ENCODE peak calls at places on chromosomes 16 and 17, in eight cellular contexts. F is stomach; R is breast epithelium; N is fibroblast of mammary gland; M is neuronal stem cell; H is stimulated activated CD8-positive, alpha-beta memory T cell treated with anti-CD3 and anti-CD28 coated beads, Interleukin-7, amount 100 ng/mL, for 1 hour; Q is AML-193; P is activated T-helper 1 cell treated with anti-CD3 and anti-CD28 coated beads, Interleukin-2, amount 50 U/mL, for 16 hours. A is an unnamed sample.

GRCh38 chr16:11259288-11259621 is 3.3 kb upstream of the SOCS1 start:
- DNase-seq in R (no peak), Q (no peak), M (no peak), H (no peak), N (no peak), F (no peak), P (no peak), A (no peak)

GRCh38 chr16:7376227-7376626 is 43.6 kb downstream of the RBFOX1 start:
- DNase-seq in M (no peak), H (no peak), P (no peak), N (no peak), Q (no peak), R (no peak), F (no peak), A (no peak)

GRCh38 chr17:7356779-7357178 is 1.8 kb downstream of the TMEM95 start:
- DNase-seq in H (no peak), R (no peak), N (no peak), Q (no peak), P (no peak), F (no peak), M (no peak), A (no peak)

GRCh38 chr17:82366749-82367148 is 4.8 kb upstream of the UTS2R start:
- DNase-seq in Q (no peak), H (no peak), P (no peak), N (no peak), R (no peak), M (no peak), F (no peak), A (no peak)

GRCh38 chr17:38353084-38353604 is 1.5 kb downstream of the SOCS7 start:
- DNase-seq in N (peak), Q (no peak), F (no peak), M (no peak), H (no peak), R (no peak), P (no peak), A (no peak)

GRCh38 chr17:30093463-30094147 is 23.0 kb upstream of the NSRP1 start:
- DNase-seq in F (peak), N (peak), H (no peak), R (no peak), P (peak), M (peak), Q (peak), A (peak)

GRCh38 chr16:81755915-81756644 is 23.0 kb upstream of the PLCG2 start:
- DNase-seq in N (no peak), F (no peak), M (no peak), Q (peak), P (no peak), R (no peak), H (no peak), A (no peak)

GRCh38 chr16:3458278-3458851 is 14.9 kb downstream of the NAA60 start:
- DNase-seq in H (no peak), N (no peak), P (no peak), R (no peak), Q (peak), M (peak), F (no peak), A (no peak)

GRCh38 chr17:29930399-29931010 is 477 bp upstream of the SSH2 start:
- DNase-seq in N (peak), R (no peak), H (no peak), P (no peak), M (peak), F (no peak), Q (peak), A (no peak)

GRCh38 chr17:48546924-48547838 is 2.3 kb upstream of the HOXB2 start:
- DNase-seq in Q (no peak), H (no peak), M (no peak), N (no peak), R (no peak), P (no peak), F (no peak), A (no peak)

GRCh38 chr16:10579965-10580918 is at the start of gene EMP2:
- DNase-seq in F (peak), H (no peak), Q (no peak), R (peak), M (peak), N (peak), P (no peak), A (peak)

GRCh38 chr17:4998027-4998665 is 396 bp downstream of the KIF1C start:
- DNase-seq in N (no peak), H (no peak), F (peak), M (peak), P (no peak), R (peak), Q (no peak), A (peak)

A was measured in SK-N-SH.